ENCODE peak calls at places on chromosome 18, in four cellular contexts. S, W, Q and L are unnamed samples.
A peak's percentile ranks its signal among the peaks of the same experiment; 100 is the strongest.

GRCh38 chr18:864872-865273 is 39.8 kb upstream of the ADCYAP1 start:
- DNase-seq in S (peak; percentile 75), W (peak; percentile 30), Q (peak; percentile 51), L (peak; percentile 69)

GRCh38 chr18:48934708-48935432 is 15.9 kb downstream of the SMAD7 start:
- DNase-seq in S (peak; percentile 94), W (no peak), Q (no peak), L (no peak)

GRCh38 chr18:13813271-13813849 is 10.6 kb upstream of the MC5R start:
- DNase-seq in S (no peak), W (peak; percentile 53), Q (peak; percentile 37), L (peak; percentile 62)

GRCh38 chr18:74271656-74272055 is 20.1 kb downstream of the CYB5A start:
- DNase-seq in S (no peak), W (no peak), Q (no peak), L (no peak)

GRCh38 chr18:74623047-74623816 is 25.6 kb downstream of the ZNF407 start:
- DNase-seq in S (no peak), W (no peak), Q (no peak), L (no peak)

GRCh38 chr18:34115409-34116081 is 109.2 kb downstream of the NOL4 start:
- DNase-seq in S (no peak), W (no peak), Q (no peak), L (no peak)

GRCh38 chr18:46374850-46375249 is 270.7 kb downstream of the HAUS1 start:
- DNase-seq in S (no peak), W (no peak), Q (no peak), L (no peak)

GRCh38 chr18:4284528-4284927 is 170.6 kb downstream of the DLGAP1 start:
- DNase-seq in S (no peak), W (no peak), Q (no peak), L (no peak)

GRCh38 chr18:56139372-56139771 is 499.0 kb downstream of the TXNL1 start:
- DNase-seq in S (peak; percentile 64), W (no peak), Q (no peak), L (no peak)

GRCh38 chr18:10343778-10344177 is 110.7 kb upstream of the APCDD1 start:
- DNase-seq in S (no peak), W (no peak), Q (no peak), L (peak; percentile 58)

GRCh38 chr18:48802543-48803428 is 148.0 kb downstream of the SMAD7 start:
- DNase-seq in S (peak; percentile 52), W (no peak), Q (no peak), L (peak; percentile 62)

GRCh38 chr18:36481201-36481657 is 183.7 kb downstream of the FHOD3 start:
- DNase-seq in S (no peak), W (no peak), Q (no peak), L (no peak)

GRCh38 chr18:5058768-5059539 is 138.1 kb downstream of the AKAIN1 start:
- DNase-seq in S (peak; percentile 55), W (no peak), Q (no peak), L (no peak)

DNA sequence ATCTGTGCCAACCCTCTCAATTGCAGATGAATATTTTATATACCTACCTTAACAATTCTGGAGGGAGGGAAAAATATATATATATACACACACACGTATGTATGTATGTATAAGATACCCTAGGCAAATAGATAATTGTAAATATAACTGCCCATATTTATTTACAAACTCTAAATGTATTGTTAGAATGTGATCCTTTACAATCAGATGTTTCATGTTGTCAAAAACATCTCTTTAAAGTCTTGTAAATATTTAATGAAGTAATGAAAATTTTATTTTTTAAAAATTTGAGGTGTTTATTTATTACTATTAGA is 11.6 kb downstream of the ANKRD12 start:
- DNase-seq in S (no peak), W (no peak), Q (no peak), L (no peak)
- H3K4me1 ChIP-seq in S (peaks cover 92% of the 10 kb centered on the region), W (peaks cover 50% of the 10 kb centered on the region), Q (peaks cover 3% of the 10 kb centered on the region), L (peaks cover 41% of the 10 kb centered on the region)

GRCh38 chr18:58495634-58496033 is 133.3 kb downstream of the ALPK2 start:
- DNase-seq in S (no peak), W (no peak), Q (no peak), L (no peak)

GRCh38 chr18:58495202-58495601 is 133.7 kb downstream of the ALPK2 start:
- DNase-seq in S (no peak), W (no peak), Q (no peak), L (no peak)

GRCh38 chr18:58493070-58493469 is 135.8 kb downstream of the ALPK2 start:
- DNase-seq in S (no peak), W (no peak), Q (no peak), L (no peak)

GRCh38 chr18:58491773-58492752 is 136.8 kb downstream of the ALPK2 start:
- DNase-seq in S (no peak), W (no peak), Q (no peak), L (no peak)

GRCh38 chr18:58493516-58494253 is 135.2 kb downstream of the ALPK2 start:
- DNase-seq in S (peak; percentile 80), W (peak; percentile 55), Q (peak; percentile 82), L (peak; percentile 82)
- H3K4me3 ChIP-seq in S (peak overlapping the region; percentile 46), W (no peak overlapping the region), Q (no peak overlapping the region), L (no peak overlapping the region)

GRCh38 chr18:58687871-58688308 is 16.6 kb downstream of the MALT1 start:
- DNase-seq in S (no peak), W (no peak), Q (no peak), L (no peak)
- H3K4me1 ChIP-seq in S (peaks cover 1% of the 10 kb centered on the region), W (peaks cover 8% of the 10 kb centered on the region), Q (no peaks in the 10 kb centered on the region), L (no peaks in the 10 kb centered on the region)

GRCh38 chr18:35172009-35172408 is 68.8 kb upstream of the ZNF397 start:
- DNase-seq in S (no peak), W (no peak), Q (no peak), L (no peak)
- H3K4me3 ChIP-seq in S (no peak overlapping the region), W (no peak overlapping the region), Q (no peak overlapping the region), L (no peak overlapping the region)

GRCh38 chr18:58401191-58401590 is 227.7 kb downstream of the ALPK2 start:
- DNase-seq in S (no peak), W (no peak), Q (no peak), L (no peak)

GRCh38 chr18:58402247-58402646 is 226.6 kb downstream of the ALPK2 start:
- DNase-seq in S (no peak), W (no peak), Q (no peak), L (peak; percentile 51)

GRCh38 chr18:58405107-58405898 is 223.6 kb downstream of the ALPK2 start:
- DNase-seq in S (no peak), W (no peak), Q (no peak), L (no peak)

GRCh38 chr18:58402951-58403702 is 225.8 kb downstream of the ALPK2 start:
- DNase-seq in S (no peak), W (no peak), Q (no peak), L (no peak)

DNA sequence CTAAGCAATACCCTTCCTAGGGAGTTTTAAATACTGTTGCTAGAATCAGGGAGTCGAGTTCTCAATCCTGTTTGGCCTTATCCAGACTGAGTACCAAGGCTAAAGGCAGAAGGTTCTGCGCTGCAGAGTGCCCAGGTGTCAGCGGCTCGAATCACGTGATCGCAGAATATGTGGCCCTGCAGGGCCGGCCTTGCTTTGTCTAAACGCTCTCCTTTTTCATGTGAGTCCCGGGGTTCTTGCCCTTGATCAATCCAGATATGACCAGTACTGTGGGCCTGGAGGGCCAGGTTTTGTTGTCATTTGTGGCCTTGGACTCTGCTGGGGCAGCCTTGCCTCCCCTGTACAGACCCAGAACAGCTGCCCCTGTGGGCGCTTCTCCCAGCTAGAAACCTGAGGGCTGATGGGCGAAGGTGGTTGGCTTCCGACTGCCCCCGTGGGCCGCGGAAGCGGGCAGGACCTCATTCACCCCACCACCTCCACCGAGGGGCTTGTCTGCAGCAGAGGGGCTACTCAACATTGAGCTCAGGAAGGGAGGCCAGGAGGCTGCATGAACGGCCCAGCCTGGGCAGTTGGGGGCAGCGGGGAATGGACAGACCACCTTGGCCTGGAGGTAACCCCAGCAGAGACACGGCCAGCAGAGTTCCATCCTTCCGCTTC is 225.0 kb downstream of the ALPK2 start:
- DNase-seq in S (no peak), W (no peak), Q (no peak), L (no peak)
- H3K4me1 ChIP-seq in S (peaks cover 13% of the 10 kb centered on the region), W (peaks cover 47% of the 10 kb centered on the region), Q (peaks cover 3% of the 10 kb centered on the region), L (peaks cover 17% of the 10 kb centered on the region)

GRCh38 chr18:79402209-79402576 is 6.5 kb downstream of the NFATC1 start:
- DNase-seq in S (peak; percentile 52), W (no peak), Q (no peak), L (peak; percentile 73)

GRCh38 chr18:79405019-79405780 is 9.5 kb downstream of the NFATC1 start:
- DNase-seq in S (peak; percentile 48), W (no peak), Q (no peak), L (peak; percentile 35)

GRCh38 chr18:79404567-79404910 is 8.8 kb downstream of the NFATC1 start:
- DNase-seq in S (peak; percentile 76), W (no peak), Q (no peak), L (no peak)

GRCh38 chr18:79402977-79403722 is 7.4 kb downstream of the NFATC1 start:
- DNase-seq in S (peak; percentile 89), W (no peak), Q (no peak), L (peak; percentile 37)

DNA sequence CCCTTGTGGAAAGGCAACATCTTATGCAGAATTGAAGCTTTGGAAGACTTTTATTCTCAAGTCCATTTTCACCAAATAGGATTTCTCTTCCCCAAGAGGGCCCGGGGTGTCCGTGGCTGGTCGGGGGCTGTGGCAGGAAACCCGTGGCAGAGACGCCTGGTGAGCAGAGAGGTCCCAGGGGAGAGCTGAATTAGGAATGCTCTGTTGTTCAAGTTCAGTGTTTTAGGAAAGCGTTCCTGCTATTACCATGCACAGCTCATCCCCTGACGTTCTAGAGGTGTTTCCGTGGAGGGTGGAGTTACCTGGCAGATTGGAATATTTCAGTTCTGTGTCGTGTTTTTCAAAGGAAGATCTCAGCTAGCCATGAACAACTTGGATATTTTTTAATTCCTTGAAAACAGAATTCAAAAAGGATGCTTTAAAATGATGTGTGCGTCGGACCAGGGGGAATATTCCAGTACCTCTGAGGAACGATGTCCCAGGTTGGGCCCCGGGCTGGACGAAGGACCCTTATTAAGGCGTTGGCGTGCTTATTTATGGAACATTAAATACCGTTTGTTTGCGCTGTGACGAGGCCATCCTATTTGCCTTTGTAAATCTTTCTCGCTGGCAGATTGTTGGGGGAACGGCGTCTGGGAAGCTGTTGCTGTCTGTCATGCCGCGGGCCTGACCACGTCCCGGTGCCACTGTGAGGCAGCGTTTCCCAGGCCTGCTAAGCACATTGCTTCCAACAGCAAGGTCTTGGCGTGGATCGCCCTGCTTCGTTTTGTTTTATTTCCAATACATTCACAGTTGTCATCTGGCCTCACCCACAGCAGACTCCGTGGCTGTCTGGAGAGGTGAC is 8.2 kb downstream of the NFATC1 start:
- DNase-seq in S (peak; percentile 87), W (no peak), Q (no peak), L (peak; percentile 28)
- H3K4me3 ChIP-seq in S (peak overlapping the region; percentile 42), W (no peak overlapping the region), Q (no peak overlapping the region), L (no peak overlapping the region)